ENCODE peak calls at places on chromosome 19, in five cellular contexts. One of them, this sample, is unnamed.

GRCh38 chr19:42280761-42281174 is 11.7 kb downstream of the CIC start:
- DNase-seq in OCI-LY7: no peak
- DNase-seq in activated B cell treated with CpG ODN at 0.5 μM for 24 hours: no peak
- DNase-seq in ovary: no peak
- DNase-seq in GM12865: no peak
- DNase-seq in this sample: no peak

GRCh38 chr19:4086336-4086953 is 19.7 kb upstream of the ZBTB7A start:
- DNase-seq in OCI-LY7: no peak
- DNase-seq in activated B cell treated with CpG ODN at 0.5 μM for 24 hours: no peak
- DNase-seq in ovary: no peak
- DNase-seq in GM12865: no peak
- DNase-seq in this sample: no peak

GRCh38 chr19:30087381-30088138 is 145.5 kb downstream of the URI1 start:
- DNase-seq in OCI-LY7: no peak
- DNase-seq in activated B cell treated with CpG ODN at 0.5 μM for 24 hours: no peak
- DNase-seq in ovary: no peak
- DNase-seq in GM12865: no peak
- DNase-seq in this sample: no peak

GRCh38 chr19:8445488-8446001 is 770 bp downstream of the HNRNPM start:
- DNase-seq in OCI-LY7: peak
- DNase-seq in activated B cell treated with CpG ODN at 0.5 μM for 24 hours: peak
- DNase-seq in ovary: peak
- DNase-seq in GM12865: peak
- DNase-seq in this sample: peak

GRCh38 chr19:56748443-56748842 is 76.9 kb upstream of the ZNF835 start:
- DNase-seq in OCI-LY7: peak
- DNase-seq in activated B cell treated with CpG ODN at 0.5 μM for 24 hours: no peak
- DNase-seq in ovary: peak
- DNase-seq in GM12865: no peak
- DNase-seq in this sample: no peak

GRCh38 chr19:45784096-45784495 is 1.8 kb upstream of the DMPK start:
- DNase-seq in OCI-LY7: no peak
- DNase-seq in activated B cell treated with CpG ODN at 0.5 μM for 24 hours: no peak
- DNase-seq in ovary: no peak
- DNase-seq in GM12865: peak
- DNase-seq in this sample: no peak

GRCh38 chr19:7349961-7350711 is 1.4 kb downstream of the ARHGEF18 start:
- DNase-seq in OCI-LY7: peak
- DNase-seq in activated B cell treated with CpG ODN at 0.5 μM for 24 hours: peak
- DNase-seq in ovary: no peak
- DNase-seq in GM12865: peak
- DNase-seq in this sample: peak

GRCh38 chr19:13835791-13836723 is 40.8 kb downstream of the ZSWIM4 start:
- DNase-seq in OCI-LY7: peak
- DNase-seq in activated B cell treated with CpG ODN at 0.5 μM for 24 hours: no peak
- DNase-seq in ovary: no peak
- DNase-seq in GM12865: no peak
- DNase-seq in this sample: peak

GRCh38 chr19:27964165-27964564 is 1248.8 kb downstream of the UQCRFS1 start:
- DNase-seq in OCI-LY7: no peak
- DNase-seq in activated B cell treated with CpG ODN at 0.5 μM for 24 hours: no peak
- DNase-seq in ovary: no peak
- DNase-seq in GM12865: no peak
- DNase-seq in this sample: no peak

GRCh38 chr19:51370230-51370629 is 1.4 kb upstream of the CLDND2 start:
- DNase-seq in OCI-LY7: no peak
- DNase-seq in activated B cell treated with CpG ODN at 0.5 μM for 24 hours: no peak
- DNase-seq in ovary: no peak
- DNase-seq in GM12865: no peak
- DNase-seq in this sample: no peak

GRCh38 chr19:6238643-6239281 is 41.0 kb downstream of the MLLT1 start:
- DNase-seq in OCI-LY7: no peak
- DNase-seq in activated B cell treated with CpG ODN at 0.5 μM for 24 hours: no peak
- DNase-seq in ovary: peak
- DNase-seq in GM12865: no peak
- DNase-seq in this sample: no peak

GRCh38 chr19:14337510-14337909 is 43.7 kb upstream of the ADGRE5 start:
- DNase-seq in OCI-LY7: peak
- DNase-seq in activated B cell treated with CpG ODN at 0.5 μM for 24 hours: no peak
- DNase-seq in ovary: no peak
- DNase-seq in GM12865: peak
- DNase-seq in this sample: peak

GRCh38 chr19:33000510-33000909 is 28.5 kb downstream of the FAAP24 start:
- DNase-seq in OCI-LY7: no peak
- DNase-seq in activated B cell treated with CpG ODN at 0.5 μM for 24 hours: no peak
- DNase-seq in ovary: no peak
- DNase-seq in GM12865: no peak
- DNase-seq in this sample: no peak

GRCh38 chr19:35757231-35757748 is 461 bp upstream of the HSPB6 start:
- DNase-seq in OCI-LY7: no peak
- DNase-seq in activated B cell treated with CpG ODN at 0.5 μM for 24 hours: no peak
- DNase-seq in ovary: peak
- DNase-seq in GM12865: no peak
- DNase-seq in this sample: no peak

GRCh38 chr19:5335593-5335992 is 5.0 kb downstream of the PTPRS start:
- DNase-seq in OCI-LY7: no peak
- DNase-seq in activated B cell treated with CpG ODN at 0.5 μM for 24 hours: no peak
- DNase-seq in ovary: no peak
- DNase-seq in GM12865: no peak
- DNase-seq in this sample: no peak

GRCh38 chr19:5805465-5806132 is 732 bp downstream of the NRTN start:
- DNase-seq in OCI-LY7: peak
- DNase-seq in activated B cell treated with CpG ODN at 0.5 μM for 24 hours: peak
- DNase-seq in ovary: no peak
- DNase-seq in GM12865: no peak
- DNase-seq in this sample: no peak

GRCh38 chr19:9865732-9866627 is 30.9 kb downstream of the PIN1 start:
- DNase-seq in OCI-LY7: peak
- DNase-seq in activated B cell treated with CpG ODN at 0.5 μM for 24 hours: no peak
- DNase-seq in ovary: no peak
- DNase-seq in GM12865: peak
- DNase-seq in this sample: peak

GRCh38 chr19:56712609-56713008 is 41.1 kb upstream of the ZNF835 start:
- DNase-seq in OCI-LY7: no peak
- DNase-seq in activated B cell treated with CpG ODN at 0.5 μM for 24 hours: no peak
- DNase-seq in ovary: peak
- DNase-seq in GM12865: no peak
- DNase-seq in this sample: no peak

GRCh38 chr19:6514926-6515325 is 12.8 kb upstream of the TUBB4A start:
- DNase-seq in OCI-LY7: no peak
- DNase-seq in activated B cell treated with CpG ODN at 0.5 μM for 24 hours: no peak
- DNase-seq in ovary: no peak
- DNase-seq in GM12865: no peak
- DNase-seq in this sample: no peak

GRCh38 chr19:7979559-7979958 is 25.9 kb downstream of the ELAVL1 start:
- DNase-seq in OCI-LY7: no peak
- DNase-seq in activated B cell treated with CpG ODN at 0.5 μM for 24 hours: no peak
- DNase-seq in ovary: no peak
- DNase-seq in GM12865: no peak
- DNase-seq in this sample: no peak

GRCh38 chr19:4889034-4889825 is 13.5 kb downstream of the ARRDC5 start:
- DNase-seq in OCI-LY7: no peak
- DNase-seq in activated B cell treated with CpG ODN at 0.5 μM for 24 hours: no peak
- DNase-seq in ovary: no peak
- DNase-seq in GM12865: no peak
- DNase-seq in this sample: no peak

GRCh38 chr19:5321851-5322681 is 18.5 kb downstream of the PTPRS start:
- DNase-seq in OCI-LY7: peak
- DNase-seq in activated B cell treated with CpG ODN at 0.5 μM for 24 hours: no peak
- DNase-seq in ovary: no peak
- DNase-seq in GM12865: peak
- DNase-seq in this sample: peak

GRCh38 chr19:46848389-46848788 is 2.3 kb downstream of the AP2S1 start:
- DNase-seq in OCI-LY7: no peak
- DNase-seq in activated B cell treated with CpG ODN at 0.5 μM for 24 hours: no peak
- DNase-seq in ovary: no peak
- DNase-seq in GM12865: no peak
- DNase-seq in this sample: no peak

GRCh38 chr19:33394006-33394722 is 20.7 kb downstream of the CEBPG start:
- DNase-seq in OCI-LY7: no peak
- DNase-seq in activated B cell treated with CpG ODN at 0.5 μM for 24 hours: no peak
- DNase-seq in ovary: no peak
- DNase-seq in GM12865: no peak
- DNase-seq in this sample: no peak

GRCh38 chr19:35153701-35154534 is 617 bp upstream of the FXYD5 start:
- DNase-seq in OCI-LY7: peak
- DNase-seq in activated B cell treated with CpG ODN at 0.5 μM for 24 hours: peak
- DNase-seq in ovary: no peak
- DNase-seq in GM12865: peak
- DNase-seq in this sample: peak

GRCh38 chr19:29918891-29919290 is 23.1 kb upstream of the URI1 start:
- DNase-seq in OCI-LY7: no peak
- DNase-seq in activated B cell treated with CpG ODN at 0.5 μM for 24 hours: no peak
- DNase-seq in ovary: no peak
- DNase-seq in GM12865: no peak
- DNase-seq in this sample: no peak

GRCh38 chr19:7500811-7501450 is 12.1 kb upstream of the PEX11G start:
- DNase-seq in OCI-LY7: no peak
- DNase-seq in activated B cell treated with CpG ODN at 0.5 μM for 24 hours: no peak
- DNase-seq in ovary: peak
- DNase-seq in GM12865: peak
- DNase-seq in this sample: no peak

GRCh38 chr19:1605236-1606137 is at the start of gene UQCR11:
- DNase-seq in OCI-LY7: peak
- DNase-seq in activated B cell treated with CpG ODN at 0.5 μM for 24 hours: peak
- DNase-seq in ovary: peak
- DNase-seq in GM12865: peak
- DNase-seq in this sample: peak
- TF ChIP-seq CTCF in OCI-LY7: peak
- TF ChIP-seq CTCF in activated B cell treated with CpG ODN at 0.5 μM for 24 hours: no peak
- TF ChIP-seq CTCF in ovary: peak
- TF ChIP-seq CTCF in GM12865: peak
- TF ChIP-seq CTCF in this sample: peak

DNA sequence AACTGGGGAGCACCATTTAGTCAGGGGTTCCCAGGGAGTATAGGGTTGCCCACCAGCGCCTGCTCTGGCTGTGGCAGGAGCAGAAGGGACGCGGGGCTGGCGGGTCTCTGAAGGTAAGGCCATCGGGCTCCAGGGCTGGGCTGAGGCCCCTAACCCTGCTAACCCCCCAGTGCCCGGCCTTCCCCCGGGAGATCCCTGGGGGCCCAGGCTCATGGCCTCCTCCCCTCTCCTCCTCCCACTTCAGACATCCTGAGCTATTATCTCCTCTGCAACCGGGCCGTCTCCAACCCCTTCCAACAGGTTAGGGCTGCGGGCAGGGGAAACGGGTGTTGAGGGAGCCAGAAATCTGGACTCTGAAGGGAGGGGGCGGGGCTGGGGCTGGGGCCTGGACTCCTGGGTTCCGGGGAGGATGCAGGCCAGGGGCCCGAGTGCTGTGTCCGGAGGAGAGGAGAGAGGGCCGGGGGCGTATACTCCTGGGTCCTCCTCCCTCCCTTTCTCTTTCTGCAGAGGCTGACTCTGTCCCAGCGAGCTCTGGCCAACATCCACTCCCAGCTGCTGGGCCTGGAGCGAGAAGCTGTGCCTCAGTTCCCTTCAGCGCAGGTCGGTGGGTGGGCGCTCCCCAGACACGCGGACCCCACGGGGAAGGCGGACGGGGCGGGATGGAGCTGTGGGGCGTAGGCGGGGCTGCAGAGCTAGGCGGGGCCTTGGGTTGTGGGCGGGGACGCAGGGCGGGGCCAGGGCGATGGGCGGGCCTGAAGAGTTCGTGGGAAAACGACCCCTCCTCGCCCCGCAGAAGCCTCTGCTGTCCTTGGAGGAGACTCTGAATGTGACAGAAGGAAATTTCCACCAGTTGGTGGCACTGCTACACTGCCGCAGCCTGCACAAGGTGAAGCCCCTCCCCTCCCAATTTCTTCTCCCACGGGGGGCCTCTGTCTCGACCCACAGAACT is 15.3 kb downstream of the TTYH1 start:
- DNase-seq in OCI-LY7: peak
- DNase-seq in activated B cell treated with CpG ODN at 0.5 μM for 24 hours: peak
- DNase-seq in ovary: no peak
- DNase-seq in GM12865: no peak
- DNase-seq in this sample: no peak
- TF ChIP-seq CTCF in OCI-LY7: peak
- TF ChIP-seq CTCF in activated B cell treated with CpG ODN at 0.5 μM for 24 hours: no peak
- TF ChIP-seq CTCF in ovary: no peak
- TF ChIP-seq CTCF in GM12865: no peak
- TF ChIP-seq CTCF in this sample: no peak

GRCh38 chr19:58305932-58306323 is 751 bp downstream of the ERVK3-1 start:
- DNase-seq in OCI-LY7: no peak
- DNase-seq in activated B cell treated with CpG ODN at 0.5 μM for 24 hours: no peak
- DNase-seq in ovary: no peak
- DNase-seq in GM12865: peak
- DNase-seq in this sample: no peak

GRCh38 chr19:58304255-58304654 is 922 bp upstream of the ERVK3-1 start:
- DNase-seq in OCI-LY7: no peak
- DNase-seq in activated B cell treated with CpG ODN at 0.5 μM for 24 hours: no peak
- DNase-seq in ovary: no peak
- DNase-seq in GM12865: no peak
- DNase-seq in this sample: no peak

GRCh38 chr19:58304748-58305064 is 471 bp upstream of the ERVK3-1 start:
- DNase-seq in OCI-LY7: no peak
- DNase-seq in activated B cell treated with CpG ODN at 0.5 μM for 24 hours: no peak
- DNase-seq in ovary: no peak
- DNase-seq in GM12865: no peak
- DNase-seq in this sample: no peak

GRCh38 chr19:58307736-58308135 is 2.6 kb downstream of the ERVK3-1 start:
- DNase-seq in OCI-LY7: no peak
- DNase-seq in activated B cell treated with CpG ODN at 0.5 μM for 24 hours: no peak
- DNase-seq in ovary: no peak
- DNase-seq in GM12865: no peak
- DNase-seq in this sample: no peak

GRCh38 chr19:58305065-58305931 is at the start of gene ERVK3-1:
- DNase-seq in OCI-LY7: peak
- DNase-seq in activated B cell treated with CpG ODN at 0.5 μM for 24 hours: peak
- DNase-seq in ovary: peak
- DNase-seq in GM12865: peak
- DNase-seq in this sample: peak
- TF ChIP-seq CTCF in OCI-LY7: no peak
- TF ChIP-seq CTCF in activated B cell treated with CpG ODN at 0.5 μM for 24 hours: no peak
- TF ChIP-seq CTCF in ovary: peak
- TF ChIP-seq CTCF in GM12865: no peak
- TF ChIP-seq CTCF in this sample: no peak

GRCh38 chr19:50328257-50329145 is 676 bp downstream of the KCNC3 start:
- DNase-seq in OCI-LY7: peak
- DNase-seq in activated B cell treated with CpG ODN at 0.5 μM for 24 hours: peak
- DNase-seq in ovary: no peak
- DNase-seq in GM12865: peak
- DNase-seq in this sample: peak
- TF ChIP-seq CTCF in OCI-LY7: peak
- TF ChIP-seq CTCF in activated B cell treated with CpG ODN at 0.5 μM for 24 hours: no peak
- TF ChIP-seq CTCF in ovary: no peak
- TF ChIP-seq CTCF in GM12865: peak
- TF ChIP-seq CTCF in this sample: no peak

This sample was measured in natural killer cell.